ENCODE peak calls at places on chromosome 10, in nine cellular contexts. Q is lung, N is astrocyte of the spinal cord, G is AG10803, I is hepatocyte, M is psoas muscle, C is Peyer's patch, X is testis, A is fibroblast of the aortic adventitia. O is an unnamed sample.

GRCh38 chr10:60230892-60231291 is 158.8 kb downstream of the ANK3 start:
- DNase-seq in G (no peak), A (peak), X (no peak), I (no peak), Q (no peak), N (peak), M (no peak), C (no peak), O (no peak)

GRCh38 chr10:35422236-35422635 is 85.9 kb downstream of the CCNY start:
- DNase-seq in X (no peak), C (no peak), M (no peak), G (no peak), I (no peak), N (no peak), Q (no peak), A (peak), O (no peak)

GRCh38 chr10:77392236-77392721 is 245.3 kb downstream of the KCNMA1 start:
- DNase-seq in C (no peak), I (no peak), M (no peak), Q (no peak), G (peak), X (no peak), N (peak), A (peak), O (peak)

GRCh38 chr10:76399216-76399615 is 967.8 kb downstream of the LRMDA start:
- DNase-seq in C (no peak), X (no peak), A (no peak), M (no peak), G (no peak), I (no peak), N (no peak), Q (no peak), O (no peak)

GRCh38 chr10:27247441-27247840 is 6.8 kb upstream of the ACBD5 start:
- DNase-seq in M (no peak), G (no peak), N (no peak), X (no peak), C (no peak), A (no peak), I (no peak), Q (no peak), O (no peak)

GRCh38 chr10:79184141-79184625 is 115.4 kb downstream of the ZMIZ1 start:
- DNase-seq in M (no peak), A (peak), G (peak), I (peak), N (peak), C (peak), Q (peak), X (no peak), O (no peak)

GRCh38 chr10:92750788-92751533 is 61.2 kb downstream of the HHEX start:
- DNase-seq in G (peak), C (no peak), M (no peak), X (no peak), A (peak), I (no peak), N (no peak), Q (no peak), O (no peak)

GRCh38 chr10:125068406-125068805 is 92.0 kb downstream of the CTBP2 start:
- DNase-seq in M (peak), G (no peak), X (no peak), I (no peak), C (peak), Q (no peak), A (no peak), N (no peak), O (no peak)

GRCh38 chr10:87848998-87849397 is 14.3 kb downstream of the KLLN start:
- DNase-seq in M (no peak), I (no peak), C (no peak), A (no peak), N (no peak), X (no peak), G (no peak), Q (no peak), O (no peak)

GRCh38 chr10:63346015-63346441 is 119.7 kb downstream of the JMJD1C start:
- DNase-seq in Q (no peak), G (peak), A (peak), M (no peak), N (peak), I (no peak), C (no peak), X (no peak), O (no peak)

GRCh38 chr10:11827414-11827813 is 4.3 kb downstream of the PROSER2 start:
- DNase-seq in A (no peak), M (no peak), C (no peak), G (no peak), I (no peak), N (no peak), Q (no peak), X (no peak), O (no peak)
- H3K4me3 ChIP-seq in A (no peak), M (no peak), C (no peak), G (no peak), I (no peak), N (no peak), Q (no peak), X (no peak), O (no peak)

GRCh38 chr10:114547466-114547865 is 110.6 kb downstream of the ABLIM1 start:
- DNase-seq in G (no peak), C (no peak), X (no peak), I (no peak), N (no peak), A (no peak), Q (no peak), M (no peak), O (no peak)

GRCh38 chr10:114551310-114551972 is 106.6 kb downstream of the ABLIM1 start:
- DNase-seq in C (peak), N (peak), X (peak), Q (peak), I (peak), G (no peak), M (no peak), A (peak), O (peak)

GRCh38 chr10:114552050-114552449 is 106.0 kb downstream of the ABLIM1 start:
- DNase-seq in N (no peak), M (no peak), X (no peak), A (no peak), I (peak), G (no peak), Q (no peak), C (no peak), O (no peak)

GRCh38 chr10:114548662-114549061 is 109.4 kb downstream of the ABLIM1 start:
- DNase-seq in N (peak), G (peak), I (peak), X (peak), C (no peak), M (no peak), A (peak), Q (no peak), O (no peak)

DNA sequence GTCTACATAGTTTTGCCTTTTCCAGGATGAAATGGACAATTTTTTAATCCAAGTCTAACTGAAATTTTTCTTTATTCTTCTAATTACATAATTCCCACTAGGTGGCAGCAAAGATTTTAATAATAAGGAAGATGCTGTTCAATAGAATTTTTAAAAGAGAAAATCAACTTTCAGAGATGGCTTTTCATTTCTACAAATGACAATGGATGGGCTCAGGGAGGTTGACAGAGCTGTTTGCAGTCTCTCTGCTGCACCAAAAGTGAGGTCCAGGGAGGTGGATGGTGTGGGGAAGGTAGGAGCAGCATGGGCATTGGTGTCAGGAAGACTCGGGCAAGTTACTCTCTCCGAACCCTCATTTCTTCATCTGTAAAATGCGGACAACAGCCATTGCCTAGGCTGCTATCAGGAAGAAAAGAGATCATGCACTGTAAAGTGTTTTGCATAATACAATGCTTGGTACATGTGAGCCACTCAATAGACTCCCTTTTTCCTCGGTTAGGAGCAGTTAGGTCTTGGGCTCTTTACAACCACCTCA is 107.3 kb downstream of the ABLIM1 start:
- DNase-seq in C (no peak), I (peak), G (peak), X (no peak), M (no peak), Q (no peak), A (peak), N (peak), O (no peak)
- TF ChIP-seq CTCF in C (peak), I (peak), G (peak), X (peak), M (peak), Q (peak), A (no peak), N (peak), O (peak)

GRCh38 chr10:9228770-9229169 is 1174.3 kb downstream of the GATA3 start:
- DNase-seq in A (peak), X (no peak), Q (no peak), C (no peak), G (peak), M (no peak), N (peak), I (no peak), O (no peak)
- H3K4me3 ChIP-seq in A (no peak), X (no peak), Q (no peak), C (no peak), G (no peak), M (no peak), N (no peak), I (no peak), O (no peak)

GRCh38 chr10:52029628-52030027 is 284.5 kb upstream of the DKK1 start:
- DNase-seq in C (no peak), Q (no peak), A (no peak), N (no peak), X (no peak), M (no peak), I (no peak), G (no peak), O (no peak)

GRCh38 chr10:52031771-52032170 is 282.3 kb upstream of the DKK1 start:
- DNase-seq in N (no peak), X (no peak), C (no peak), G (peak), M (no peak), Q (no peak), I (no peak), A (peak), O (no peak)

GRCh38 chr10:52030975-52031374 is 283.1 kb upstream of the DKK1 start:
- DNase-seq in N (no peak), X (no peak), I (no peak), A (no peak), C (no peak), Q (no peak), G (no peak), M (no peak), O (no peak)

GRCh38 chr10:52028518-52028858 is 285.6 kb upstream of the DKK1 start:
- DNase-seq in Q (no peak), N (no peak), X (no peak), I (no peak), G (no peak), A (no peak), M (no peak), C (no peak), O (no peak)

DNA sequence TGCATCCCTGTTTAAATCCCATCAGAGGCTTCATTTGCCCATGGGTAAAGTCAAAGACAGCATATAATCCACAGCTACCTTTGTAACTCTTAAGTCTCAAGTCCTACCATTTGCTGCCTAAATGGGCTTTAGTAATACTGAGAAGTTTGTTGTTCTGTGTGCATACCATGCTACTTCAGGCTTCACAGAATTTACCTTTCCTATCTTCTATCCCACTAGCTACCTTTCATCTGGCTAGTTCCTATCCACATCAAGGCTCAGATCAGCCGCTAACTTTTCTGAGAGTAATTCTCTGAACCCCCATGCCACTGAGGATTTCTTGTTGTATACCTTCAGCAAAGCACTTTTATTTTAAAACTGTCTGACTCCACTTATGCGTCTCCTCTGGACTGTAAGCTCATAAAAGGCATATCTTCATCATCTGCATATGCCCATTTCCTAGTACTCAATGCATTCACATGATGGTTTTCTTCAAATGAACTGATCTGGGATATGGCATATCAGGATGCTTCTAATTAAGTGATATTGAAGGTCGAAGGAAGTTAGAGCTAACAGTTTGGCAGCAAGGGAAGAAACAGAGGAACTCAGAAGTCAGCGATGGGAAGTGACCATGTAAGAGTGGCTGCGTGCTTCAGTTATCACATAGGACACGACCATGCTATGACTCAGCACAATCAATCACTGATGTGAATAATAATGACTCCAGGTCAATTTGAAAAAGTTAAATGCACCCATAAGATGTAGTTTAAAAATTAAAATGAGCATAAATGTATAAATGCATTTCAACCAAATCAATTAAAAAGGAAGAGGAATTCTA is 283.8 kb upstream of the DKK1 start:
- DNase-seq in Q (no peak), I (no peak), N (no peak), X (no peak), A (peak), C (no peak), M (no peak), G (no peak), O (no peak)
- TF ChIP-seq CTCF in Q (no peak), I (no peak), N (no peak), X (no peak), A (no peak), C (no peak), M (no peak), G (no peak), O (no peak)

GRCh38 chr10:119378737-119379067 is 163.8 kb downstream of the RGS10 start:
- DNase-seq in M (peak), X (peak), I (no peak), C (no peak), A (no peak), Q (no peak), N (no peak), G (no peak), O (no peak)
- H3K4me3 ChIP-seq in M (peak), X (peak), I (no peak), C (no peak), A (no peak), Q (no peak), N (no peak), G (no peak), O (no peak)